ENCODE peak calls at places on chromosome 9, in seven cellular contexts. N is mesendoderm, L is adrenal gland, P is A673, V is AG04450, Q is lung, S is upper lobe of right lung. G is an unnamed sample.
A peak's percentile ranks its signal among the peaks of the same experiment; 100 is the strongest.

GRCh38 chr9:15243086-15243485 is 63.9 kb downstream of the TTC39B start:
- DNase-seq in N (no peak), L (no peak), P (no peak), V (no peak), Q (no peak), S (no peak), G (peak; percentile 33)

GRCh38 chr9:23752859-23753258 is 73.2 kb downstream of the ELAVL2 start:
- DNase-seq in N (no peak), L (no peak), P (no peak), V (no peak), Q (no peak), S (no peak), G (no peak)

GRCh38 chr9:70262948-70263347 is 4.2 kb downstream of the SMC5 start:
- DNase-seq in N (no peak), L (no peak), P (no peak), V (no peak), Q (no peak), S (no peak), G (peak; percentile 51)

GRCh38 chr9:89617978-89618377 is 13.2 kb downstream of the GADD45G start:
- DNase-seq in N (no peak), L (no peak), P (no peak), V (no peak), Q (peak; percentile 74), S (peak; percentile 69), G (no peak)

GRCh38 chr9:109381011-109381729 is 60.3 kb upstream of the EPB41L4B start:
- DNase-seq in N (no peak), L (peak; percentile 76), P (no peak), V (no peak), Q (no peak), S (no peak), G (peak; percentile 42)

GRCh38 chr9:72980600-72981265 is 27.9 kb upstream of the ALDH1A1 start:
- DNase-seq in N (no peak), L (no peak), P (peak; percentile 51), V (no peak), Q (no peak), S (no peak), G (no peak)

GRCh38 chr9:36969216-36969771 is 64.8 kb downstream of the PAX5 start:
- DNase-seq in N (no peak), L (no peak), P (no peak), V (no peak), Q (no peak), S (peak; percentile 54), G (no peak)

GRCh38 chr9:114988962-114989599 is 58.7 kb upstream of the TNFSF8 start:
- DNase-seq in N (no peak), L (no peak), P (no peak), V (no peak), Q (no peak), S (no peak), G (peak; percentile 68)

GRCh38 chr9:38087934-38088925 is 19.2 kb upstream of the SHB start:
- DNase-seq in N (peak; percentile 56), L (peak; percentile 75), P (peak; percentile 50), V (no peak), Q (peak; percentile 77), S (peak; percentile 86), G (peak; percentile 32)

GRCh38 chr9:22204240-22204639 is 195.1 kb upstream of the CDKN2B start:
- DNase-seq in N (no peak), L (no peak), P (no peak), V (no peak), Q (no peak), S (no peak), G (no peak)

GRCh38 chr9:93684806-93685553 is 108.6 kb downstream of the PHF2 start:
- DNase-seq in N (peak; percentile 39), L (no peak), P (peak; percentile 29), V (no peak), Q (peak; percentile 10), S (peak; percentile 29), G (peak; percentile 39)

GRCh38 chr9:10268500-10269485 is 344.0 kb downstream of the PTPRD start:
- DNase-seq in N (peak; percentile 72), L (peak; percentile 43), P (peak; percentile 67), V (no peak), Q (no peak), S (no peak), G (peak; percentile 79)

GRCh38 chr9:109110326-109111014 is 9.3 kb downstream of the TMEM245 start:
- DNase-seq in N (no peak), L (no peak), P (no peak), V (no peak), Q (no peak), S (no peak), G (peak; percentile 88)

GRCh38 chr9:68780735-68781134 is 75.7 kb downstream of the PIP5K1B start:
- DNase-seq in N (no peak), L (no peak), P (no peak), V (no peak), Q (no peak), S (no peak), G (no peak)

GRCh38 chr9:8800196-8800595 is 1000.6 kb upstream of the DMAC1 start:
- DNase-seq in N (peak; percentile 64), L (no peak), P (no peak), V (no peak), Q (no peak), S (no peak), G (no peak)

GRCh38 chr9:23824241-23825142 is 1.5 kb downstream of the ELAVL2 start:
- DNase-seq in N (peak; percentile 77), L (peak; percentile 42), P (no peak), V (no peak), Q (no peak), S (peak; percentile 56), G (peak; percentile 16)

GRCh38 chr9:5630038-5630507 is 1.2 kb downstream of the RIC1 start:
- DNase-seq in N (peak; percentile 51), L (no peak), P (peak; percentile 47), V (no peak), Q (no peak), S (no peak), G (peak; percentile 44)

GRCh38 chr9:738209-738915 is 103.1 kb upstream of the DMRT1 start:
- DNase-seq in N (no peak), L (no peak), P (no peak), V (peak; percentile 88), Q (peak; percentile 61), S (peak; percentile 69), G (peak; percentile 97)

DNA sequence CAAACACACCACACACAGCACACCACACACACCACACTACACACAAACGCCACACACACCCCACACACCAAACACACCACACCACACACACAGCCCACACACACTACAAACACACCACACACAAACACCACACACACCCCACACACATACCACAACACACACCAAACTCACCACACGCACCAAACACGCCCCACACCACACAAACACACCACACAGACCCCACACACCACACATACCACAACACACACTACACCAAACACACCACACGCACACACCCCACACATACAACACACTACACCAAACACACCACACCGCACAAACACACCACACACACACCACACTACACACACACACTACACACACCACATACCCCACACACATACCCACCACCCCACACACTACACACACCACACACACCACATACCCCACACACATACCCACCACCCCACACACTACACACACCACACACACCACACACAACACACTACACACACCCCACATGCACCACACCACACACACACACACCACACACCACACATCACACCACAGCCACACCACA is 151.2 kb downstream of the ERCC6L2 start:
- DNase-seq in N (no peak), L (no peak), P (no peak), V (no peak), Q (no peak), S (peak; percentile 52), G (no peak)
- H3K27me3 ChIP-seq in N (peaks cover 3% of the 10 kb centered on the region), L (peaks cover 4% of the 10 kb centered on the region), P (peaks cover 26% of the 10 kb centered on the region), V (peaks cover 77% of the 10 kb centered on the region), Q (no peaks in the 10 kb centered on the region), S (peaks cover 7% of the 10 kb centered on the region), G (peaks cover 28% of the 10 kb centered on the region)

GRCh38 chr9:134325813-134326753 is at the start of gene RXRA:
- DNase-seq in N (peak; percentile 82), L (peak; percentile 89), P (peak; percentile 89), V (peak; percentile 65), Q (peak; percentile 82), S (peak; percentile 94), G (peak; percentile 34)

GRCh38 chr9:134325096-134325812 is 1.0 kb upstream of the RXRA start:
- DNase-seq in N (peak; percentile 68), L (peak; percentile 69), P (no peak), V (no peak), Q (peak; percentile 51), S (peak; percentile 85), G (peak; percentile 44)

GRCh38 chr9:134323741-134324358 is 2.4 kb upstream of the RXRA start:
- DNase-seq in N (peak; percentile 59), L (peak; percentile 34), P (no peak), V (no peak), Q (peak; percentile 74), S (peak; percentile 85), G (peak; percentile 91)

GRCh38 chr9:134322781-134323241 is 3.4 kb upstream of the RXRA start:
- DNase-seq in N (no peak), L (peak; percentile 18), P (no peak), V (no peak), Q (no peak), S (peak; percentile 59), G (no peak)

DNA sequence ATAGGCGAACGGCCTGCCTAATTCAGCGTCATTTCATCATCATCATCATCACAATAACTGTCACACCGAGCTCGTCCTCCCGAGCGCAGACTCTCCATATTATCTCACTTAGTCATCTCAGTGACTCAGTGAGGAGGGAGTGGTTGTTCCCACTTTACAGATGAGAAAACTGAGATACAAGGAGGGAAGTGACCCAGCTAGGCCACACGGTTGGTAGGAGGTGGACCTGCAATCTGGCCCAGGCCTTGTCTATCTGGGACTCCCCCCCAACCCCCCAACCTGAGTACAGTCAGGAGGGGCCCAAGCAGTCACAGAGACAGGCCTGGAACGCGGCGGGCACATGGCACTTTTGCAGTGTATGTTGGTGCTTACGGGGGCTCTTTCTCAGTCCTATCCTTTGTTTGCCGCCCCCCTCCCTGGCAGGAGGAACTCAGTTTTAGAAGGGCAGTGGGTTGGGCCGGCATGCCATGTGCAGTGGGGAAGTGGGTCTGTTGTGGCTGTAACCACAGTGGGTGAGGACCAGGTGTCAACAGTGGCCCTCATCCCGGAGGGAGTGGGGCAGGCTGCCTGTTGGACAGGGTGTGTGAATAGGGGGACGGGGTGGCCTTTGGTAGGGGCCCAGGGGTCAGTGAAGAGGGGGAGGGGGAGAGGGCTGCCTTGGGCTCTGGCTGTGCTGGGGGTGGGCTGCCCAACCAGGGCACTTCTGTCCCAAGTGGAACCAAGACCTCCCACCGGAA is 1.7 kb upstream of the RXRA start:
- DNase-seq in N (no peak), L (peak; percentile 28), P (no peak), V (no peak), Q (no peak), S (no peak), G (no peak)
- H3K4me3 ChIP-seq in N (no peak overlapping the region), L (no peak overlapping the region), P (no peak overlapping the region), V (peak overlapping the region; percentile 80), Q (no peak overlapping the region), S (peak overlapping the region; percentile 67), G (peak overlapping the region; percentile 67)

DNA sequence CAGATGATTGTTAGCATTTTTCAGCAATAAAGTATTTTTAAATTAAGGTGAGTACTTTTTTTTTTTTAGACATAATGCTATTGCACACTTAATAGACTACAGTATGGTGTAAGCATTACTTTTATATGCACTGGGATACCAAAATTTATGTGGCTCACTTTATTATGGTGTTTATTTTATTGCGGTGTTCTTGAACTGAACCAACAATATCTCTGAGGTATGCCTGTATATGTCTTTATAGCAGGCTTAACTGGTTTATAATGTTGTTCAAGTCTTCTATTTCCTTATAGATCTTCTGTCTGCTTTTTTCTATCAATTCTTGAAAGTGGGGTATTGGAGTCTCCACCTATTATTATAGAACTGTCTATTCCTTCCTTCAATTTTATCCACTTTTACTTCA is 18.0 kb downstream of the ZBTB43 start:
- DNase-seq in N (no peak), L (no peak), P (no peak), V (no peak), Q (no peak), S (no peak), G (no peak)
- H3K27me3 ChIP-seq in N (no peaks in the 10 kb centered on the region), L (no peaks in the 10 kb centered on the region), P (no peaks in the 10 kb centered on the region), V (no peaks in the 10 kb centered on the region), Q (no peaks in the 10 kb centered on the region), S (no peaks in the 10 kb centered on the region), G (no peaks in the 10 kb centered on the region)

GRCh38 chr9:132163876-132164603 is 2.2 kb downstream of the NTNG2 start:
- DNase-seq in N (peak; percentile 19), L (no peak), P (no peak), V (no peak), Q (no peak), S (no peak), G (no peak)
- H3K4me3 ChIP-seq in N (no peak overlapping the region), L (no peak overlapping the region), P (no peak overlapping the region), V (no peak overlapping the region), Q (no peak overlapping the region), S (peak overlapping the region; percentile 42), G (no peak overlapping the region)